ENCODE peak calls at places on chromosomes 13 and 19, in six cellular contexts. One of them, this sample, is unnamed.
A peak's percentile ranks its signal among the peaks of the same experiment; 100 is the strongest.

GRCh38 chr19:11649941-11650340 is 52.7 kb downstream of the ZNF627 start:
- DNase-seq in cardiac muscle cell: no peak
- DNase-seq in neural progenitor cell: no peak
- DNase-seq in stomach: no peak
- DNase-seq in heart left ventricle: no peak
- DNase-seq in right lobe of liver: no peak
- DNase-seq in this sample: no peak

GRCh38 chr19:41936961-41937360 is 8.7 kb upstream of the ERFL start:
- DNase-seq in cardiac muscle cell: no peak
- DNase-seq in neural progenitor cell: no peak
- DNase-seq in stomach: no peak
- DNase-seq in heart left ventricle: no peak
- DNase-seq in right lobe of liver: no peak
- DNase-seq in this sample: no peak

GRCh38 chr19:53879145-53880037 is 2.6 kb upstream of the PRKCG start:
- DNase-seq in cardiac muscle cell: peak; percentile 99
- DNase-seq in neural progenitor cell: peak; percentile 99
- DNase-seq in stomach: peak; percentile 90
- DNase-seq in heart left ventricle: peak; percentile 94
- DNase-seq in right lobe of liver: peak; percentile 92
- DNase-seq in this sample: peak; percentile 85

GRCh38 chr19:7873304-7874079 is 698 bp downstream of the PRR36 start:
- DNase-seq in cardiac muscle cell: peak; percentile 45
- DNase-seq in neural progenitor cell: no peak
- DNase-seq in stomach: no peak
- DNase-seq in heart left ventricle: no peak
- DNase-seq in right lobe of liver: peak; percentile 55
- DNase-seq in this sample: peak; percentile 16

GRCh38 chr19:4352701-4353121 is 9.3 kb downstream of the MPND start:
- DNase-seq in cardiac muscle cell: peak; percentile 76
- DNase-seq in neural progenitor cell: peak; percentile 84
- DNase-seq in stomach: no peak
- DNase-seq in heart left ventricle: no peak
- DNase-seq in right lobe of liver: peak; percentile 51
- DNase-seq in this sample: peak; percentile 37

GRCh38 chr13:42553098-42554046 is 20.6 kb upstream of the TNFSF11 start:
- DNase-seq in cardiac muscle cell: no peak
- DNase-seq in neural progenitor cell: no peak
- DNase-seq in stomach: no peak
- DNase-seq in heart left ventricle: no peak
- DNase-seq in right lobe of liver: no peak
- DNase-seq in this sample: no peak

GRCh38 chr13:110361365-110361911 is 54.4 kb downstream of the COL4A2 start:
- DNase-seq in cardiac muscle cell: peak; percentile 42
- DNase-seq in neural progenitor cell: no peak
- DNase-seq in stomach: no peak
- DNase-seq in heart left ventricle: peak; percentile 88
- DNase-seq in right lobe of liver: no peak
- DNase-seq in this sample: peak; percentile 45

GRCh38 chr19:29645911-29646310 is 19.4 kb upstream of the PLEKHF1 start:
- DNase-seq in cardiac muscle cell: no peak
- DNase-seq in neural progenitor cell: no peak
- DNase-seq in stomach: peak; percentile 77
- DNase-seq in heart left ventricle: peak; percentile 78
- DNase-seq in right lobe of liver: no peak
- DNase-seq in this sample: peak; percentile 36

GRCh38 chr13:26372747-26373146 is 118.8 kb downstream of the CDK8 start:
- DNase-seq in cardiac muscle cell: no peak
- DNase-seq in neural progenitor cell: no peak
- DNase-seq in stomach: no peak
- DNase-seq in heart left ventricle: no peak
- DNase-seq in right lobe of liver: no peak
- DNase-seq in this sample: no peak

GRCh38 chr19:3142292-3142670 is 6.4 kb downstream of the GNA15 start:
- DNase-seq in cardiac muscle cell: no peak
- DNase-seq in neural progenitor cell: no peak
- DNase-seq in stomach: no peak
- DNase-seq in heart left ventricle: no peak
- DNase-seq in right lobe of liver: no peak
- DNase-seq in this sample: no peak

GRCh38 chr13:113863511-113864302 is at the start of gene GAS6:
- DNase-seq in cardiac muscle cell: peak; percentile 74
- DNase-seq in neural progenitor cell: peak; percentile 79
- DNase-seq in stomach: peak; percentile 72
- DNase-seq in heart left ventricle: peak; percentile 77
- DNase-seq in right lobe of liver: no peak
- DNase-seq in this sample: peak; percentile 68

GRCh38 chr13:37144661-37145060 is 39.2 kb upstream of the CSNK1A1L start:
- DNase-seq in cardiac muscle cell: no peak
- DNase-seq in neural progenitor cell: no peak
- DNase-seq in stomach: no peak
- DNase-seq in heart left ventricle: no peak
- DNase-seq in right lobe of liver: no peak
- DNase-seq in this sample: no peak

GRCh38 chr13:81326913-81327312 is 986.0 kb upstream of the SPRY2 start:
- DNase-seq in cardiac muscle cell: no peak
- DNase-seq in neural progenitor cell: no peak
- DNase-seq in stomach: no peak
- DNase-seq in heart left ventricle: no peak
- DNase-seq in right lobe of liver: no peak
- DNase-seq in this sample: no peak

GRCh38 chr13:113815151-113816058 is 48.5 kb downstream of the GAS6 start:
- DNase-seq in cardiac muscle cell: no peak
- DNase-seq in neural progenitor cell: no peak
- DNase-seq in stomach: no peak
- DNase-seq in heart left ventricle: no peak
- DNase-seq in right lobe of liver: no peak
- DNase-seq in this sample: no peak

GRCh38 chr19:49833594-49833993 is 15.5 kb downstream of the MED25 start:
- DNase-seq in cardiac muscle cell: no peak
- DNase-seq in neural progenitor cell: no peak
- DNase-seq in stomach: no peak
- DNase-seq in heart left ventricle: no peak
- DNase-seq in right lobe of liver: no peak
- DNase-seq in this sample: no peak

GRCh38 chr13:26022538-26023292 is 29.1 kb downstream of the SHISA2 start:
- DNase-seq in cardiac muscle cell: peak; percentile 88
- DNase-seq in neural progenitor cell: no peak
- DNase-seq in stomach: peak; percentile 88
- DNase-seq in heart left ventricle: peak; percentile 82
- DNase-seq in right lobe of liver: no peak
- DNase-seq in this sample: peak; percentile 98

GRCh38 chr19:23399443-23399842 is 4.2 kb upstream of the ZNF91 start:
- DNase-seq in cardiac muscle cell: no peak
- DNase-seq in neural progenitor cell: no peak
- DNase-seq in stomach: no peak
- DNase-seq in heart left ventricle: no peak
- DNase-seq in right lobe of liver: no peak
- DNase-seq in this sample: no peak

GRCh38 chr13:96946709-96947311 is 47.5 kb downstream of the OXGR1 start:
- DNase-seq in cardiac muscle cell: peak; percentile 7
- DNase-seq in neural progenitor cell: no peak
- DNase-seq in stomach: peak; percentile 53
- DNase-seq in heart left ventricle: no peak
- DNase-seq in right lobe of liver: no peak
- DNase-seq in this sample: peak; percentile 11

GRCh38 chr19:7932930-7933300 is 7.0 kb upstream of the CTXN1 start:
- DNase-seq in cardiac muscle cell: no peak
- DNase-seq in neural progenitor cell: no peak
- DNase-seq in stomach: no peak
- DNase-seq in heart left ventricle: no peak
- DNase-seq in right lobe of liver: no peak
- DNase-seq in this sample: no peak

DNA sequence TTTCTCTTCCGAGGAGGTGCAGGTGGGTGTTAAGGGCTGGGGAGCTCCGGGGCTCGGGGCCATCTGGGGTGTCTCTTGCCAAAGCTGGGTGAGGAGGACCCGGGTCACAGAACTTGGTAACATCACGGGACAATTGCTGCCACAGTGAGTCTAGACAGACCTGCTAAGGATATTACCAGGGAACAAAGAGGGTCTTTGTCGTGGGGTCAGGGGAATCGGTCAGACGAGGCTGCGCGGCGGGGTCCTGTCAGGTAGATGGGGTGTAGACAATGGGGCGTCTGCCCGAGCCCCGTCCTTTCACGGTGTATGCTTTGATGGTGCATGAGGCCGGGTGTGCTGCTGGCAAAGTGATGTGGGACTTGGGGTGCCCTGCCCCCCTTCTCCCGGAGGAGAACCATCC is 7.8 kb downstream of the PGPEP1 start:
- DNase-seq in cardiac muscle cell: no peak
- DNase-seq in neural progenitor cell: no peak
- DNase-seq in stomach: no peak
- DNase-seq in heart left ventricle: no peak
- DNase-seq in right lobe of liver: no peak
- DNase-seq in this sample: no peak
- H3K36me3 ChIP-seq in cardiac muscle cell: no peaks in the 10 kb centered on the region
- H3K36me3 ChIP-seq in neural progenitor cell: no peaks in the 10 kb centered on the region
- H3K36me3 ChIP-seq in stomach: peaks cover 26% of the 10 kb centered on the region
- H3K36me3 ChIP-seq in heart left ventricle: peaks cover 43% of the 10 kb centered on the region
- H3K36me3 ChIP-seq in right lobe of liver: peaks cover 3% of the 10 kb centered on the region
- H3K36me3 ChIP-seq in this sample: no peaks in the 10 kb centered on the region

GRCh38 chr13:50456111-50456510 is 387.4 kb downstream of the DLEU7 start:
- DNase-seq in cardiac muscle cell: no peak
- DNase-seq in neural progenitor cell: no peak
- DNase-seq in stomach: no peak
- DNase-seq in heart left ventricle: no peak
- DNase-seq in right lobe of liver: no peak
- DNase-seq in this sample: no peak
- TF ChIP-seq CTCF in cardiac muscle cell: no peak
- TF ChIP-seq CTCF in neural progenitor cell: no peak
- TF ChIP-seq CTCF in stomach: no peak
- TF ChIP-seq CTCF in heart left ventricle: no peak
- TF ChIP-seq CTCF in right lobe of liver: no peak
- TF ChIP-seq CTCF in this sample: no peak

GRCh38 chr19:1257475-1258160 is 9.2 kb downstream of the MIDN start:
- DNase-seq in cardiac muscle cell: no peak
- DNase-seq in neural progenitor cell: no peak
- DNase-seq in stomach: no peak
- DNase-seq in heart left ventricle: no peak
- DNase-seq in right lobe of liver: no peak
- DNase-seq in this sample: no peak
- H3K36me3 ChIP-seq in cardiac muscle cell: peaks cover 44% of the 10 kb centered on the region
- H3K36me3 ChIP-seq in neural progenitor cell: no peaks in the 10 kb centered on the region
- H3K36me3 ChIP-seq in stomach: peaks cover 47% of the 10 kb centered on the region
- H3K36me3 ChIP-seq in heart left ventricle: peaks cover 55% of the 10 kb centered on the region
- H3K36me3 ChIP-seq in right lobe of liver: peaks cover 26% of the 10 kb centered on the region
- H3K36me3 ChIP-seq in this sample: peaks cover 53% of the 10 kb centered on the region

DNA sequence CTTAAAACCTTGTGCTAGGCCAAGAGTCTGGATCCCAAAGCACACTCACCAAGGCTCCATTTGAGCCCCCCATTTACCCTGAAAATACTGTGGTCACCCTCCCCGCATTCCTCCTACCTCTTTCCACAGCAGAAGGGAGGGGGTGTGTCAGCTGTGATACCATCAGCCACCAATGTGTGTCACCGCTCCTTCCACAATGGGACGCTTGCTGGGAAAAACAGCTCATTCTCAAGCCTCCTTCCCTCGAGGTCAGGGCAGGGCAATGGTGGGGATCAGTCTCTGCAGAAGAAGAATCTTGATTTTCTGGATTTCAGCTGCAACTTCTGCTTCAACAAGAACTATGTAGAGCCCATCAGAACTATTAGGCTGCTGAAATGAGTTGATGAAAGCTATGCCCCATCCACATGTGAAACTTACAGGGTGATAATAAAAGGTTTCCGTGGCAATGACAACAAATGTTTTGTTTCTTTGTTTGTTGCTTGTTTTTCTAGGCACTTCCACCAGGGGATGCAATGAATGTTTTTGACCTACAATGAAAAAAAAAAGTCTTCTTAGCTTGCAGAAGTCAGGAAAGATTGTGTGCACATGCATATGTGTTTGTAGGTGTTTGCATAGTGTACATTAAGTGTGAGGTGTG is 26.4 kb upstream of the ZNF507 start:
- DNase-seq in cardiac muscle cell: peak; percentile 42
- DNase-seq in neural progenitor cell: peak; percentile 76
- DNase-seq in stomach: no peak
- DNase-seq in heart left ventricle: no peak
- DNase-seq in right lobe of liver: no peak
- DNase-seq in this sample: peak; percentile 20
- TF ChIP-seq CTCF in cardiac muscle cell: peak; percentile 2
- TF ChIP-seq CTCF in neural progenitor cell: peak; percentile 44
- TF ChIP-seq CTCF in stomach: no peak
- TF ChIP-seq CTCF in heart left ventricle: no peak
- TF ChIP-seq CTCF in right lobe of liver: no peak
- TF ChIP-seq CTCF in this sample: peak; percentile 34

DNA sequence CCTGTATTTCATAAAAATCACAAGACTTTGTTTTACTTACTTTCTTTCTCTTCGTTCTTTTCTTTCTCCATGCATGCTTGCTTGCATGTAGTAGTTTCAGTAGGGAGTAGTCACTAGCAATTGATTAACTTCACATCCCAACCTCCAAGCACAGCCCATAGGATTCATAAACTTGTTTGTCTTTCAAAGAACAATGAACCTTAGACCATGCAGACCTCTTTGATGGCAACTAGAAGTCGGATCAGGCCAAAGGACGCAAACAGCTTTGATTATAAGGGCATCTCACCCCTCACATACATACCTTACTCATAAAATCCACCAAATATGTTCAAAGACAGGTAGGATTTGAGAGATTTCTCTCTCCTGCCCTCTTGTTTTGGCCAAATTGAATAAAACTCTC is 3.1 kb upstream of the PRR20A start:
- DNase-seq in cardiac muscle cell: no peak
- DNase-seq in neural progenitor cell: no peak
- DNase-seq in stomach: no peak
- DNase-seq in heart left ventricle: no peak
- DNase-seq in right lobe of liver: no peak
- DNase-seq in this sample: no peak
- H3K36me3 ChIP-seq in cardiac muscle cell: no peaks in the 10 kb centered on the region
- H3K36me3 ChIP-seq in neural progenitor cell: no peaks in the 10 kb centered on the region
- H3K36me3 ChIP-seq in stomach: no peaks in the 10 kb centered on the region
- H3K36me3 ChIP-seq in heart left ventricle: no peaks in the 10 kb centered on the region
- H3K36me3 ChIP-seq in right lobe of liver: no peaks in the 10 kb centered on the region
- H3K36me3 ChIP-seq in this sample: no peaks in the 10 kb centered on the region

GRCh38 chr13:33034897-33035296 is 18.7 kb downstream of the KL start:
- DNase-seq in cardiac muscle cell: no peak
- DNase-seq in neural progenitor cell: no peak
- DNase-seq in stomach: no peak
- DNase-seq in heart left ventricle: no peak
- DNase-seq in right lobe of liver: no peak
- DNase-seq in this sample: no peak
- TF ChIP-seq CTCF in cardiac muscle cell: no peak
- TF ChIP-seq CTCF in neural progenitor cell: no peak
- TF ChIP-seq CTCF in stomach: no peak
- TF ChIP-seq CTCF in heart left ventricle: no peak
- TF ChIP-seq CTCF in right lobe of liver: no peak
- TF ChIP-seq CTCF in this sample: no peak

GRCh38 chr19:58204566-58204965 is 21.7 kb downstream of the ZNF274 start:
- DNase-seq in cardiac muscle cell: no peak
- DNase-seq in neural progenitor cell: no peak
- DNase-seq in stomach: no peak
- DNase-seq in heart left ventricle: no peak
- DNase-seq in right lobe of liver: no peak
- DNase-seq in this sample: no peak
- H3K36me3 ChIP-seq in cardiac muscle cell: peaks cover 15% of the 10 kb centered on the region
- H3K36me3 ChIP-seq in neural progenitor cell: peaks cover 52% of the 10 kb centered on the region
- H3K36me3 ChIP-seq in stomach: peaks cover 86% of the 10 kb centered on the region
- H3K36me3 ChIP-seq in heart left ventricle: peaks cover 49% of the 10 kb centered on the region
- H3K36me3 ChIP-seq in right lobe of liver: peaks cover 70% of the 10 kb centered on the region
- H3K36me3 ChIP-seq in this sample: peaks cover 71% of the 10 kb centered on the region

GRCh38 chr13:91406619-91407018 is 8.2 kb downstream of the GPC5 start:
- DNase-seq in cardiac muscle cell: no peak
- DNase-seq in neural progenitor cell: peak; percentile 83
- DNase-seq in stomach: no peak
- DNase-seq in heart left ventricle: no peak
- DNase-seq in right lobe of liver: no peak
- DNase-seq in this sample: no peak
- TF ChIP-seq CTCF in cardiac muscle cell: peak; percentile 70
- TF ChIP-seq CTCF in neural progenitor cell: peak; percentile 73
- TF ChIP-seq CTCF in stomach: peak; percentile 7
- TF ChIP-seq CTCF in heart left ventricle: peak; percentile 18
- TF ChIP-seq CTCF in right lobe of liver: peak; percentile 52
- TF ChIP-seq CTCF in this sample: no peak